ENCODE peak calls at places on chromosomes 12 and 14, in eight cellular contexts. W is pancreas, E is AG10803, Q is AG04449, M is IMR-90, O is cardiac fibroblast, Z is neural crest cell, B is Caco-2. T is an unnamed sample.
A peak's percentile ranks its signal among the peaks of the same experiment; 100 is the strongest.

GRCh38 chr14:58740584-58740983 is 102.8 kb downstream of the DACT1 start:
- DNase-seq in W (no peak), E (no peak), Q (no peak), M (no peak), O (no peak), Z (no peak), B (no peak), T (no peak)

GRCh38 chr14:100692859-100693558 is 33.7 kb upstream of the DLK1 start:
- DNase-seq in W (no peak), E (peak; percentile 78), Q (peak; percentile 61), M (peak; percentile 94), O (peak; percentile 69), Z (no peak), B (no peak), T (peak; percentile 96)

GRCh38 chr12:124884587-124885438 is 21.1 kb upstream of the SCARB1 start:
- DNase-seq in W (no peak), E (no peak), Q (no peak), M (no peak), O (no peak), Z (no peak), B (peak; percentile 93), T (no peak)

GRCh38 chr14:100578552-100578951 is 8.7 kb downstream of the BEGAIN start:
- DNase-seq in W (no peak), E (peak; percentile 8), Q (no peak), M (peak; percentile 22), O (peak; percentile 16), Z (no peak), B (no peak), T (peak; percentile 31)

GRCh38 chr14:100664841-100665425 is 61.8 kb upstream of the DLK1 start:
- DNase-seq in W (peak; percentile 65), E (peak; percentile 82), Q (no peak), M (peak; percentile 73), O (peak; percentile 74), Z (no peak), B (no peak), T (peak; percentile 64)

GRCh38 chr14:60839657-60840056 is 105.1 kb downstream of the MNAT1 start:
- DNase-seq in W (no peak), E (no peak), Q (no peak), M (no peak), O (no peak), Z (no peak), B (no peak), T (no peak)

GRCh38 chr12:75722714-75723200 is 211.3 kb upstream of the KRR1 start:
- DNase-seq in W (no peak), E (peak; percentile 94), Q (no peak), M (peak; percentile 93), O (peak; percentile 93), Z (no peak), B (no peak), T (peak; percentile 92)

GRCh38 chr14:48250575-48250974 is 575.2 kb upstream of the MDGA2 start:
- DNase-seq in W (no peak), E (no peak), Q (no peak), M (no peak), O (no peak), Z (no peak), B (no peak), T (no peak)

GRCh38 chr12:66065146-66065545 is 65.4 kb downstream of the LLPH start:
- DNase-seq in W (no peak), E (peak; percentile 33), Q (no peak), M (peak; percentile 47), O (no peak), Z (no peak), B (no peak), T (no peak)

GRCh38 chr12:70840966-70841365 is 79.6 kb downstream of the PTPRR start:
- DNase-seq in W (no peak), E (peak; percentile 11), Q (no peak), M (no peak), O (no peak), Z (no peak), B (no peak), T (no peak)

GRCh38 chr12:8953773-8954402 is 4.4 kb upstream of the M6PR start:
- DNase-seq in W (no peak), E (no peak), Q (no peak), M (no peak), O (no peak), Z (no peak), B (no peak), T (no peak)

GRCh38 chr14:30193056-30193455 is 265.4 kb upstream of the PRKD1 start:
- DNase-seq in W (no peak), E (no peak), Q (no peak), M (no peak), O (no peak), Z (no peak), B (no peak), T (no peak)

GRCh38 chr12:47272412-47273190 is 192.8 kb upstream of the AMIGO2 start:
- DNase-seq in W (no peak), E (peak; percentile 37), Q (no peak), M (no peak), O (peak; percentile 18), Z (no peak), B (no peak), T (peak; percentile 30)

GRCh38 chr14:50605776-50606175 is 45.8 kb downstream of the ATL1 start:
- DNase-seq in W (no peak), E (no peak), Q (no peak), M (peak; percentile 39), O (peak; percentile 74), Z (no peak), B (no peak), T (no peak)

GRCh38 chr14:100049220-100049619 is 16.0 kb upstream of the EVL start:
- DNase-seq in W (no peak), E (peak; percentile 68), Q (no peak), M (peak; percentile 72), O (peak; percentile 78), Z (no peak), B (no peak), T (peak; percentile 36)

GRCh38 chr14:104431351-104431928 is 148.1 kb upstream of the C14orf180 start:
- DNase-seq in W (no peak), E (no peak), Q (no peak), M (no peak), O (no peak), Z (no peak), B (no peak), T (no peak)

GRCh38 chr14:90674043-90674670 is 142.1 kb downstream of the TTC7B start:
- DNase-seq in W (no peak), E (no peak), Q (no peak), M (no peak), O (no peak), Z (no peak), B (no peak), T (no peak)

GRCh38 chr14:22509751-22510300 is 79.2 kb downstream of the DAD1 start:
- DNase-seq in W (no peak), E (no peak), Q (no peak), M (no peak), O (no peak), Z (no peak), B (no peak), T (no peak)

GRCh38 chr14:24032727-24033418 is 18.9 kb upstream of the CARMIL3 start:
- DNase-seq in W (no peak), E (peak; percentile 94), Q (peak; percentile 51), M (peak; percentile 79), O (peak; percentile 89), Z (no peak), B (no peak), T (peak; percentile 91)

GRCh38 chr14:51093371-51094281 is 1.3 kb downstream of the TRIM9 start:
- DNase-seq in W (peak; percentile 22), E (no peak), Q (no peak), M (no peak), O (no peak), Z (peak; percentile 50), B (peak; percentile 32), T (no peak)

GRCh38 chr14:106844608-106845285 is 1318.4 kb downstream of the TMEM121 start:
- DNase-seq in W (peak; percentile 76), E (no peak), Q (no peak), M (no peak), O (no peak), Z (no peak), B (peak; percentile 76), T (peak; percentile 42)

GRCh38 chr12:113724703-113725556 is 241.2 kb downstream of the RBM19 start:
- DNase-seq in W (no peak), E (no peak), Q (no peak), M (no peak), O (no peak), Z (no peak), B (no peak), T (no peak)

DNA sequence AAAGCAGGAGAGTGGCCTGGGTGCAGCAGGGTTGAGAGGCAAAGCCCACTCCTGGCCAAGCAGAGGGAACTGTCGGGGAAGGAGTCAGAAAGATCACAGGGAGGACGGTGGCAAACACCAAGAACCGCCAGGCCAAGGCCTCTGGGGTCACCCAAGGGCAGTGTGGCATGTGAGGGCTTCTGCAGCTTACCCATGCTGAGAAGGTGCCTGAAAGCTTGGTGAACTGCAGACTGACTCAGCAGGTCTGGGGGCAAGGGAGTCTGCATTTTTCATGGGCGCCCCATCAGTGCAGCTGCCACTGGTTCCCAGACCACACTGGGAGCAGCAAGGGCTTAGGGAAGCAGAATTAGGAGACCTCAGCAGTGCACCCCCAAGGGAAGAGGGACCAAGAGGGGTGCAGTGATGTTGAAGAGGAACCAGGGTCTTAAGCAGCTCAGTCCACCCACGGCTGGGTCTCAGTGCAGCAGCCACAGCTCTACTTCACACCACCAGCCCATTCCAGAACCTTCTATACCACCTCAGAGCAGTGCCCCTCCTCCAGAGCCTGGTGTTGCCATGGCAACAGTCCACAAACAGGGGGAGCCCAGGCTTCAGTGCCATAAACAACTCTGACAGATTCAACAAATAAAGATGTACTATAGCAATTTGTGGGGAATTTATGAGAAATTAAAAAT is 59.4 kb downstream of the ITPK1 start:
- DNase-seq in W (no peak), E (no peak), Q (no peak), M (no peak), O (peak; percentile 63), Z (no peak), B (no peak), T (no peak)
- TF ChIP-seq CTCF in W (no peak), E (no peak), Q (no peak), M (no peak), O (no peak), Z (no peak), B (no peak), T (no peak)

DNA sequence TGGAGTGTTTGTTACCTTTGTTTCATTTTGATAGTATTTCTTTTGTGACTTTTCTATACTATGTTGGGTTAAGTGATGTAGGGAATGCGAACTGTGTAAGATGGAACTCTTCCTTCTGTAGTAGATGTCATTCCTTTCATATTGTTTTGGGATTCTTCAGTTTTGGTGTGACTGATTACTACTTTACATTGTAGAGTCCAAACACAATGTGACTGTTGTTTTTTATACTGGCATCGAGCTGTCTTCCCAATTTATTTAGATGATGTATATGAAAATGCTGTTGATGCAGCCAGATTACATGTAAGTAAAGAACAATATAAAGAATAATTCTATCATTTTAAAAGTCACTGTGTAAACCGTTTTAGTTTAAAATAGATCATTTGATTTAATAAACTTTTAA is 34.7 kb downstream of the WASHC4 start:
- DNase-seq in W (no peak), E (no peak), Q (no peak), M (no peak), O (no peak), Z (no peak), B (no peak), T (no peak)
- TF ChIP-seq CTCF in W (no peak), E (no peak), Q (no peak), M (no peak), O (no peak), Z (no peak), B (no peak), T (no peak)

GRCh38 chr14:86646688-86647687 is 1117.0 kb downstream of the FLRT2 start:
- DNase-seq in W (no peak), E (peak; percentile 5), Q (no peak), M (peak; percentile 70), O (peak; percentile 44), Z (no peak), B (no peak), T (peak; percentile 49)
- TF ChIP-seq CTCF in W (no peak), E (no peak), Q (no peak), M (no peak), O (no peak), Z (peak; percentile 15), B (peak; percentile 3), T (no peak)

GRCh38 chr12:13024151-13024946 is 19.8 kb upstream of the FAM234B start:
- DNase-seq in W (no peak), E (peak; percentile 72), Q (no peak), M (peak; percentile 82), O (peak; percentile 86), Z (no peak), B (no peak), T (no peak)
- TF ChIP-seq CTCF in W (peak; percentile 14), E (peak; percentile 60), Q (peak; percentile 48), M (peak; percentile 80), O (peak; percentile 47), Z (no peak), B (peak; percentile 53), T (no peak)